ENCODE peak calls at places on chromosomes 13 and 19, in nine cellular contexts. U is fibroblast of the aortic adventitia, G is AG09309, F is cardiac muscle cell, T is A549, P is PC-3, Z is coronary artery, K is HFF-Myc, D is choroid plexus epithelial cell. R is an unnamed sample.

GRCh38 chr13:75132800-75133695 is 348.9 kb downstream of the TBC1D4 start:
- DNase-seq in Z (no peak), P (no peak), G (no peak), T (no peak), D (peak), F (no peak), U (peak), K (no peak), R (no peak)

GRCh38 chr13:44249439-44249838 is 124.2 kb upstream of the SERP2 start:
- DNase-seq in P (peak), U (peak), D (peak), K (peak), G (peak), Z (no peak), F (no peak), T (no peak), R (no peak)

GRCh38 chr13:52738719-52739467 is 727 bp downstream of the CNMD start:
- DNase-seq in Z (no peak), P (no peak), D (no peak), K (no peak), U (no peak), F (peak), G (no peak), T (no peak), R (peak)

GRCh38 chr19:49339364-49340068 is 4.3 kb downstream of the CD37 start:
- DNase-seq in K (peak), Z (peak), U (peak), F (peak), G (no peak), P (peak), T (no peak), D (peak), R (peak)

GRCh38 chr13:60627071-60627686 is 230.2 kb downstream of the TDRD3 start:
- DNase-seq in G (no peak), F (peak), K (no peak), Z (no peak), T (peak), D (peak), U (peak), P (peak), R (no peak)

GRCh38 chr13:27533155-27533643 is 82.8 kb upstream of the MTIF3 start:
- DNase-seq in P (peak), D (peak), T (peak), F (peak), K (no peak), Z (peak), G (peak), U (peak), R (peak)

GRCh38 chr19:48632692-48633147 is 4.5 kb downstream of the DBP start:
- DNase-seq in P (no peak), Z (no peak), D (no peak), K (no peak), G (no peak), T (no peak), F (no peak), U (peak), R (no peak)

GRCh38 chr13:108120332-108120731 is 95.0 kb downstream of the LIG4 start:
- DNase-seq in U (no peak), G (no peak), K (no peak), D (no peak), Z (no peak), F (no peak), T (no peak), P (no peak), R (no peak)

GRCh38 chr19:33191501-33191900 is 2.6 kb upstream of the LRP3 start:
- DNase-seq in U (no peak), D (no peak), G (no peak), T (no peak), F (no peak), K (no peak), Z (no peak), P (no peak), R (peak)

GRCh38 chr13:75788494-75788991 is 152.4 kb downstream of the LMO7 start:
- DNase-seq in D (peak), P (peak), F (no peak), Z (no peak), K (peak), G (peak), U (peak), T (peak), R (peak)

GRCh38 chr19:47663911-47664771 is 49.1 kb upstream of the EHD2 start:
- DNase-seq in F (peak), P (peak), G (peak), T (peak), U (peak), D (peak), Z (peak), K (peak), R (no peak)

GRCh38 chr19:6059396-6059947 is 50.8 kb downstream of the RFX2 start:
- DNase-seq in Z (peak), K (no peak), G (no peak), T (no peak), U (no peak), F (no peak), D (no peak), P (no peak), R (no peak)

GRCh38 chr19:30667227-30667626 is 295.0 kb downstream of the ZNF536 start:
- DNase-seq in Z (peak), U (no peak), P (no peak), F (no peak), G (no peak), D (no peak), K (no peak), T (no peak), R (no peak)

GRCh38 chr19:6476155-6476895 is 5.3 kb downstream of the DENND1C start:
- DNase-seq in Z (no peak), U (peak), T (peak), D (peak), K (no peak), P (peak), G (no peak), F (peak), R (peak)

GRCh38 chr13:45875951-45876350 is 24.4 kb upstream of the SIAH3 start:
- DNase-seq in Z (no peak), P (peak), U (no peak), G (no peak), T (no peak), D (no peak), F (no peak), K (no peak), R (no peak)

GRCh38 chr19:5893907-5894703 is 9.5 kb downstream of the NDUFA11 start:
- DNase-seq in K (no peak), P (no peak), Z (no peak), G (no peak), F (peak), U (no peak), D (no peak), T (no peak), R (no peak)

GRCh38 chr13:59609421-59609820 is 554.3 kb downstream of the DIAPH3 start:
- DNase-seq in U (no peak), D (no peak), Z (no peak), P (no peak), F (no peak), K (no peak), T (no peak), G (no peak), R (no peak)

GRCh38 chr13:28819748-28820098 is 416 bp upstream of the MTUS2 start:
- DNase-seq in F (peak), D (peak), Z (no peak), P (peak), T (peak), K (no peak), G (no peak), U (peak), R (peak)

GRCh38 chr13:48539550-48539949 is 6.7 kb upstream of the RCBTB2 start:
- DNase-seq in F (no peak), U (no peak), T (no peak), K (no peak), P (no peak), Z (no peak), D (no peak), G (no peak), R (no peak)

GRCh38 chr19:6639439-6639838 is 30.5 kb downstream of the TNFSF14 start:
- DNase-seq in G (no peak), K (no peak), P (peak), D (no peak), U (no peak), Z (no peak), F (no peak), T (no peak), R (no peak)

GRCh38 chr19:45553464-45553863 is 31.1 kb downstream of the OPA3 start:
- DNase-seq in Z (no peak), U (no peak), P (no peak), T (no peak), D (no peak), F (peak), K (no peak), G (no peak), R (no peak)

GRCh38 chr19:39846176-39846677 is at the start of gene FBL:
- DNase-seq in D (peak), T (peak), U (peak), F (peak), P (peak), Z (peak), G (peak), K (peak), R (peak)

GRCh38 chr13:97116754-97117153 is 105.4 kb upstream of the MBNL2 start:
- DNase-seq in G (no peak), U (peak), T (no peak), Z (no peak), F (peak), P (peak), K (no peak), D (peak), R (no peak)

GRCh38 chr13:66359910-66360552 is 870.1 kb downstream of the PCDH9 start:
- DNase-seq in P (no peak), U (no peak), K (no peak), T (no peak), G (no peak), F (no peak), D (no peak), Z (no peak), R (no peak)

GRCh38 chr13:64723735-64724134 is 2506.4 kb downstream of the PCDH9 start:
- DNase-seq in P (peak), U (peak), G (peak), D (peak), Z (no peak), T (peak), K (peak), F (peak), R (no peak)

GRCh38 chr19:3366104-3366760 is at the start of gene NFIC:
- DNase-seq in T (peak), D (peak), P (peak), G (peak), F (peak), U (peak), Z (peak), K (no peak), R (peak)

GRCh38 chr19:30685601-30686000 is 313.4 kb downstream of the ZNF536 start:
- DNase-seq in D (no peak), K (no peak), F (no peak), Z (no peak), P (no peak), U (no peak), T (no peak), G (no peak), R (no peak)

GRCh38 chr13:26112843-26113242 is 61.0 kb upstream of the SHISA2 start:
- DNase-seq in G (no peak), T (peak), Z (no peak), P (peak), U (no peak), F (no peak), D (peak), K (no peak), R (no peak)
- TF ChIP-seq CTCF in G (peak), T (no peak), Z (no peak), P (peak), U (no peak), F (peak), D (peak), K (peak), R (no peak)

DNA sequence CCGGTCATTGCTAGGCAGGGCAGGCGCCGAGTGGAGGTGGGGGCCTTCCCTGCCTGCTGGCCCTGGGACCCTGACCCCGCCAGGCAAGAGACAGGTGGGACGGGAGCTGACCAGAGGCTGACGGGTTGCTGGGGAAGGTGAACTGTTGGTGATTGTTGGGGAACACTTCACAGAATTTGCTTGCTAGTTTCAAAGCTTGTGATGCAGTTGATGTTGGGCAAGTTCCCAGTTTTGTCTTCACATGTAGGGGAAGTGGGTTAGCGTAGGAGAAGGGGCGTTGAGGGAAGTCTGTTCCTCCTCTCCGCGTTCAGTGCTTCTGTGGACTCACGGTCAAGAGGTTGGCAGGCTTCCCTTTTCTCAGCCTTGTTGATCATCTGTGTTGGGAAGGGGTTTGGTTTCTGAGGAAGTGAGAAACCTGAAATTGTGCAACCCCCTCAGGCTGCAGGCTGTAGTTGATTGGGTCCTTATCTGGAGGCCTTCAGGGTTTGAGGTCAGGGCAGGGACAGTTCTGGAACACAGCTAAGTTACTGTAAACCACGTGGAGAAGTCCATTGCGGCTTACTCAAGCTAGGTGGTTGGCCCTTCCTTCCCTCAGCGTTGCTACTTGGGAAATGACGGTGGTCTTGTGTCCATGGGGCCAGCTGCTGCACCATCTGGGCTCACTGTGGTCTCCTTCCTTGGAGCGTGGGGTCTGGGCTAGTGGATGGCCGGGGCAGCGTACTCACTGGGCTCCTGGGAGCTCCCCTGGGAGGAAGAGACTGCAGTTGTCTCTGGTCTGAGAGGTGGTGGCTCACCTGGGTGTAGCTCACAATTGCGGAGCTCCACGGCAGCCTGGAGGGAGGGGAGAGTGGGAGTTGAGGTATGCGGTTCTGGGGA is 7.5 kb downstream of the RPS9 start:
- DNase-seq in Z (no peak), K (no peak), G (no peak), F (no peak), P (peak), D (peak), T (peak), U (peak), R (peak)
- H3K4me3 ChIP-seq in Z (no peak), K (no peak), G (no peak), F (no peak), P (no peak), D (no peak), T (peak), U (no peak), R (peak)

DNA sequence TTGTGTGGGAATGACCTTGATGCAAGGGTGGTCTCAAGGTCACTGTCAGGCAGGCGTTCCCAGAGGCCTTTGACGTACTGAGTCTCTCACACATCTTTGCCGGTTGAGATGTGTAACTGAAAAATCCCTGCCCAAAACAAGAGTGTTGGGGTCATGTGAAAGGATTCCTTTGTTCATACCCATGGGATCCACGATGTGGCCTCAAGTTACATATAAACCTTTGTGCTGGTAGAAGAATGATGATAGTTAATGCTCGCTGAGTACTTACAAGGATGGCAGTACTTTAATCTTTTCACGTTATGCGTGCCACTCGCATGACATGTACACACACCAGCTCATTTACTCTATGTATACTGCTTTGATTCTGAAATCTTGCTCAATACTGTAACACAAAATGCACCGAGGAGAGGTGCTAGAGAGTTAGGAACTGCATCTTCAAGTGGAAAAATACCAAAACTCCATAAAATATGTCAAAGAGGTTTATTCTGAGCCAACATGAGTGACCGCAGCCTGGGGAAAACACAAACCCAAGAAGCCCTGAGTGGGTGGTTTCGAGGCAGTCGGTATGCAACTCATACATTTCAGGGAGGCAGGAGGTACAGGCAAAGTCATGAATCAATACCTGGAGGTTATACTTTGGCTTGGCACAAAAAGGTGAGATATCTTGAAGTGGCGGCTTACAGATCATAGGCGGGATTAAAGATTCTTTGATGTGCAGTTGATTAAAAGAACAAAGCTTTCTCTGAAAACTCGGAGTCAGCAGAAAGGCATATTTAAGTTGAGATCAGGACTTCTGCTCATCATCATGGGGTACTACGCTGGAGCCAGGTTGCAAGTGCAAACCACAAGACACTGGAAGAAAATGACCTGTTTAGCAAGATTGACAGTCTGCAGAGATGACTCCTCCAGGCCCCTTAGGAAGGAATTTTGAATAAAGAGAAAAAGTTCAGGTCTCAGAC is 87.3 kb upstream of the ARHGEF7 start:
- DNase-seq in K (no peak), G (no peak), F (no peak), P (no peak), T (no peak), D (no peak), U (no peak), Z (no peak), R (no peak)
- TF ChIP-seq CTCF in K (no peak), G (no peak), F (no peak), P (no peak), T (no peak), D (no peak), U (no peak), Z (no peak), R (no peak)

DNA sequence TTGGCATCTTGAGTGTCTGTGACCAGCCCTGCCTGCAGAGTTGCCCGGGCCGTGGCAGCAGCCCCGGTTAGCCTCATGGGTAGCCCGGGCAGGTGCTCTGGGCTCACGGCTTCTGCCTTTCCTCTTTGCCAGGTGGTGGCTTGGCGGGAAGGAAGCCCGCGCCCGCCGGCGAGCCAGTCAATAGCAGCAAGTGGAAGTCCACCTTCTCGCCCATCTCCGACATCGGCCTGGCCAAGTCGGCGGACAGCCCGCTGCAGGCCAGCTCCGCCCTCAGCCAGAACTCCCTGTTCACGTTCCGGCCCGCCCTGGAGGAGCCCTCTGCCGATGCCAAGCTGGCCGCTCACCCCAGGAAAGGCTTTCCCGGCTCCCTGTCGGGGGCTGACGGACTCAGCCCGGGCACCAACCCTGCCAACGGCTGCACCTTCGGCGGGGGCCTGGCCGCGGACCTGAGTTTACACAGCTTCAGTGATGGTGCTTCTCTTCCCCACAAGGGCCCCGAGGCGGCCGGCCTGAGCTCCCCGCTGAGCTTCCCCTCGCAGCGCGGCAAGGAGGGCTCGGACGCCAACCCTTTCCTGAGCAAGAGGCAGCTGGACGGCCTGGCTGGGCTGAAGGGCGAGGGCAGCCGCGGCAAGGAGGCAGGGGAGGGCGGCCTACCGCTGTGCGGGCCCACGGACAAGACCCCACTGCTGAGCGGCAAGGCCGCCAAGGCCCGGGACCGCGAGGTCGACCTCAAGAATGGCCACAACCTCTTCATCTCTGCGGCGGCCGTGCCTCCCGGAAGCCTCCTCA is 9.9 kb downstream of the PLEKHJ1 start:
- DNase-seq in T (no peak), F (no peak), D (no peak), G (no peak), U (no peak), Z (no peak), P (no peak), K (no peak), R (no peak)
- H3K4me3 ChIP-seq in T (no peak), F (no peak), D (no peak), G (no peak), U (no peak), Z (no peak), P (no peak), K (no peak), R (no peak)

GRCh38 chr13:94952787-94953186 is 240.4 kb upstream of the SOX21 start:
- DNase-seq in G (no peak), P (no peak), U (no peak), D (no peak), Z (no peak), F (no peak), T (no peak), K (no peak), R (no peak)

GRCh38 chr13:94947392-94947791 is 235.0 kb upstream of the SOX21 start:
- DNase-seq in G (no peak), Z (no peak), K (no peak), T (no peak), F (no peak), U (no peak), D (no peak), P (peak), R (no peak)

GRCh38 chr13:94947965-94948371 is 235.6 kb upstream of the SOX21 start:
- DNase-seq in U (no peak), D (no peak), K (no peak), F (no peak), Z (no peak), P (no peak), T (no peak), G (no peak), R (no peak)

GRCh38 chr13:94950303-94950702 is 238.0 kb upstream of the SOX21 start:
- DNase-seq in D (no peak), U (peak), T (no peak), P (no peak), F (no peak), G (no peak), Z (no peak), K (no peak), R (no peak)
- TF ChIP-seq CTCF in D (peak), U (no peak), T (no peak), P (peak), F (peak), G (peak), Z (no peak), K (no peak), R (no peak)

R was measured in left lung.